ENCODE peak calls at places on chromosomes 12 and 14, in six cellular contexts. One of them, this sample, is unnamed. For H3K4me1, the result is how much of the 10 kb centered on the place peaks cover.

GRCh38 chr14:54683882-54684794 is 117.2 kb downstream of the SAMD4A start:
- DNase-seq in psoas muscle: peak
- DNase-seq in thyroid gland: no peak
- DNase-seq in pancreas: peak
- DNase-seq in A673: peak
- DNase-seq in lower lobe of right lung: no peak
- DNase-seq in this sample: peak

GRCh38 chr12:13947237-13947945 is 34.0 kb downstream of the GRIN2B start:
- DNase-seq in psoas muscle: no peak
- DNase-seq in thyroid gland: no peak
- DNase-seq in pancreas: no peak
- DNase-seq in A673: no peak
- DNase-seq in lower lobe of right lung: no peak
- DNase-seq in this sample: no peak

GRCh38 chr12:15601210-15601800 is 187.9 kb downstream of the EPS8 start:
- DNase-seq in psoas muscle: no peak
- DNase-seq in thyroid gland: no peak
- DNase-seq in pancreas: no peak
- DNase-seq in A673: no peak
- DNase-seq in lower lobe of right lung: no peak
- DNase-seq in this sample: no peak

GRCh38 chr14:37116933-37117844 is 55.2 kb downstream of the SLC25A21 start:
- DNase-seq in psoas muscle: no peak
- DNase-seq in thyroid gland: no peak
- DNase-seq in pancreas: no peak
- DNase-seq in A673: peak
- DNase-seq in lower lobe of right lung: no peak
- DNase-seq in this sample: no peak

GRCh38 chr12:116384629-116385485 is 107.4 kb upstream of the MED13L start:
- DNase-seq in psoas muscle: no peak
- DNase-seq in thyroid gland: no peak
- DNase-seq in pancreas: no peak
- DNase-seq in A673: no peak
- DNase-seq in lower lobe of right lung: no peak
- DNase-seq in this sample: no peak

GRCh38 chr12:3035815-3036702 is 41.1 kb upstream of the TSPAN9 start:
- DNase-seq in psoas muscle: no peak
- DNase-seq in thyroid gland: no peak
- DNase-seq in pancreas: no peak
- DNase-seq in A673: peak
- DNase-seq in lower lobe of right lung: no peak
- DNase-seq in this sample: no peak

GRCh38 chr12:9829990-9830389 is 2.7 kb downstream of the KLRF1 start:
- DNase-seq in psoas muscle: no peak
- DNase-seq in thyroid gland: no peak
- DNase-seq in pancreas: no peak
- DNase-seq in A673: no peak
- DNase-seq in lower lobe of right lung: no peak
- DNase-seq in this sample: no peak

GRCh38 chr14:34013714-34014055 is 62.8 kb upstream of the EGLN3 start:
- DNase-seq in psoas muscle: no peak
- DNase-seq in thyroid gland: no peak
- DNase-seq in pancreas: no peak
- DNase-seq in A673: no peak
- DNase-seq in lower lobe of right lung: no peak
- DNase-seq in this sample: no peak

GRCh38 chr14:50348933-50349332 is 36.8 kb downstream of the DMAC2L start:
- DNase-seq in psoas muscle: no peak
- DNase-seq in thyroid gland: no peak
- DNase-seq in pancreas: no peak
- DNase-seq in A673: no peak
- DNase-seq in lower lobe of right lung: no peak
- DNase-seq in this sample: no peak

GRCh38 chr12:50642035-50642451 is 121.9 kb upstream of the ATF1 start:
- DNase-seq in psoas muscle: no peak
- DNase-seq in thyroid gland: no peak
- DNase-seq in pancreas: no peak
- DNase-seq in A673: no peak
- DNase-seq in lower lobe of right lung: no peak
- DNase-seq in this sample: no peak

GRCh38 chr14:74348735-74349463 is 628 bp downstream of the VRTN start:
- DNase-seq in psoas muscle: no peak
- DNase-seq in thyroid gland: no peak
- DNase-seq in pancreas: peak
- DNase-seq in A673: no peak
- DNase-seq in lower lobe of right lung: no peak
- DNase-seq in this sample: no peak

GRCh38 chr14:20970983-20971704 is 15.9 kb downstream of the RNASE2 start:
- DNase-seq in psoas muscle: peak
- DNase-seq in thyroid gland: peak
- DNase-seq in pancreas: peak
- DNase-seq in A673: peak
- DNase-seq in lower lobe of right lung: peak
- DNase-seq in this sample: peak

GRCh38 chr14:50320279-50320678 is 8.2 kb downstream of the DMAC2L start:
- DNase-seq in psoas muscle: no peak
- DNase-seq in thyroid gland: no peak
- DNase-seq in pancreas: no peak
- DNase-seq in A673: no peak
- DNase-seq in lower lobe of right lung: no peak
- DNase-seq in this sample: no peak

GRCh38 chr14:104554608-104555401 is 24.8 kb upstream of the C14orf180 start:
- DNase-seq in psoas muscle: peak
- DNase-seq in thyroid gland: peak
- DNase-seq in pancreas: no peak
- DNase-seq in A673: no peak
- DNase-seq in lower lobe of right lung: peak
- DNase-seq in this sample: no peak

GRCh38 chr12:90842477-90842876 is 112.5 kb downstream of the CCER1 start:
- DNase-seq in psoas muscle: no peak
- DNase-seq in thyroid gland: no peak
- DNase-seq in pancreas: no peak
- DNase-seq in A673: no peak
- DNase-seq in lower lobe of right lung: no peak
- DNase-seq in this sample: no peak

GRCh38 chr12:79897617-79898016 is 37.3 kb downstream of the PPP1R12A start:
- DNase-seq in psoas muscle: no peak
- DNase-seq in thyroid gland: no peak
- DNase-seq in pancreas: no peak
- DNase-seq in A673: peak
- DNase-seq in lower lobe of right lung: no peak
- DNase-seq in this sample: no peak

GRCh38 chr12:12839886-12840285 is 26.7 kb downstream of the DDX47 start:
- DNase-seq in psoas muscle: peak
- DNase-seq in thyroid gland: no peak
- DNase-seq in pancreas: no peak
- DNase-seq in A673: peak
- DNase-seq in lower lobe of right lung: no peak
- DNase-seq in this sample: peak

GRCh38 chr12:75135021-75135420 is 74.6 kb downstream of the KCNC2 start:
- DNase-seq in psoas muscle: no peak
- DNase-seq in thyroid gland: no peak
- DNase-seq in pancreas: no peak
- DNase-seq in A673: no peak
- DNase-seq in lower lobe of right lung: no peak
- DNase-seq in this sample: no peak

GRCh38 chr12:93913845-93914244 is 234.5 kb upstream of the PLXNC1 start:
- DNase-seq in psoas muscle: no peak
- DNase-seq in thyroid gland: no peak
- DNase-seq in pancreas: no peak
- DNase-seq in A673: peak
- DNase-seq in lower lobe of right lung: no peak
- DNase-seq in this sample: no peak

GRCh38 chr12:66541446-66541845 is 137.4 kb downstream of the GRIP1 start:
- DNase-seq in psoas muscle: no peak
- DNase-seq in thyroid gland: no peak
- DNase-seq in pancreas: no peak
- DNase-seq in A673: no peak
- DNase-seq in lower lobe of right lung: no peak
- DNase-seq in this sample: no peak

GRCh38 chr14:105144666-105145380 is 23.8 kb downstream of the JAG2 start:
- DNase-seq in psoas muscle: peak
- DNase-seq in thyroid gland: no peak
- DNase-seq in pancreas: no peak
- DNase-seq in A673: no peak
- DNase-seq in lower lobe of right lung: no peak
- DNase-seq in this sample: peak

GRCh38 chr12:124481257-124481750 is 86.1 kb downstream of the NCOR2 start:
- DNase-seq in psoas muscle: no peak
- DNase-seq in thyroid gland: no peak
- DNase-seq in pancreas: no peak
- DNase-seq in A673: no peak
- DNase-seq in lower lobe of right lung: no peak
- DNase-seq in this sample: no peak

GRCh38 chr14:92794547-92794941 is 439 bp downstream of the GOLGA5 start:
- DNase-seq in psoas muscle: peak
- DNase-seq in thyroid gland: no peak
- DNase-seq in pancreas: no peak
- DNase-seq in A673: peak
- DNase-seq in lower lobe of right lung: no peak
- DNase-seq in this sample: no peak

GRCh38 chr12:7588703-7589329 is 76.9 kb downstream of the APOBEC1 start:
- DNase-seq in psoas muscle: no peak
- DNase-seq in thyroid gland: peak
- DNase-seq in pancreas: no peak
- DNase-seq in A673: peak
- DNase-seq in lower lobe of right lung: no peak
- DNase-seq in this sample: no peak

GRCh38 chr14:51432302-51432948 is 192.4 kb downstream of the TMX1 start:
- DNase-seq in psoas muscle: no peak
- DNase-seq in thyroid gland: no peak
- DNase-seq in pancreas: no peak
- DNase-seq in A673: no peak
- DNase-seq in lower lobe of right lung: no peak
- DNase-seq in this sample: no peak

GRCh38 chr14:102774391-102775153 is 2.7 kb upstream of the TRAF3 start:
- DNase-seq in psoas muscle: no peak
- DNase-seq in thyroid gland: peak
- DNase-seq in pancreas: no peak
- DNase-seq in A673: peak
- DNase-seq in lower lobe of right lung: no peak
- DNase-seq in this sample: no peak

GRCh38 chr14:94542111-94542810 is 19.0 kb upstream of the SERPINA4 start:
- DNase-seq in psoas muscle: no peak
- DNase-seq in thyroid gland: no peak
- DNase-seq in pancreas: no peak
- DNase-seq in A673: no peak
- DNase-seq in lower lobe of right lung: no peak
- DNase-seq in this sample: no peak

GRCh38 chr12:193282-193681 is 20.7 kb downstream of the SLC6A12 start:
- DNase-seq in psoas muscle: peak
- DNase-seq in thyroid gland: peak
- DNase-seq in pancreas: peak
- DNase-seq in A673: no peak
- DNase-seq in lower lobe of right lung: peak
- DNase-seq in this sample: no peak

GRCh38 chr14:76256545-76256944 is 104.8 kb downstream of the GPATCH2L start:
- DNase-seq in psoas muscle: no peak
- DNase-seq in thyroid gland: no peak
- DNase-seq in pancreas: no peak
- DNase-seq in A673: no peak
- DNase-seq in lower lobe of right lung: no peak
- DNase-seq in this sample: no peak

GRCh38 chr12:122866950-122867607 is 28.8 kb downstream of the VPS37B start:
- DNase-seq in psoas muscle: peak
- DNase-seq in thyroid gland: peak
- DNase-seq in pancreas: peak
- DNase-seq in A673: no peak
- DNase-seq in lower lobe of right lung: no peak
- DNase-seq in this sample: no peak

GRCh38 chr14:104888489-104889373 is 23.7 kb downstream of the CEP170B start:
- DNase-seq in psoas muscle: peak
- DNase-seq in thyroid gland: no peak
- DNase-seq in pancreas: peak
- DNase-seq in A673: no peak
- DNase-seq in lower lobe of right lung: no peak
- DNase-seq in this sample: peak

GRCh38 chr14:74549588-74549987 is 56.0 kb downstream of the ISCA2 start:
- DNase-seq in psoas muscle: peak
- DNase-seq in thyroid gland: peak
- DNase-seq in pancreas: no peak
- DNase-seq in A673: no peak
- DNase-seq in lower lobe of right lung: no peak
- DNase-seq in this sample: no peak

GRCh38 chr12:97556201-97556824 is 93.7 kb downstream of the RMST start:
- DNase-seq in psoas muscle: no peak
- DNase-seq in thyroid gland: peak
- DNase-seq in pancreas: no peak
- DNase-seq in A673: no peak
- DNase-seq in lower lobe of right lung: peak
- DNase-seq in this sample: no peak

GRCh38 chr14:61575751-61576150 is 119.6 kb upstream of the HIF1A start:
- DNase-seq in psoas muscle: no peak
- DNase-seq in thyroid gland: no peak
- DNase-seq in pancreas: no peak
- DNase-seq in A673: no peak
- DNase-seq in lower lobe of right lung: no peak
- DNase-seq in this sample: no peak
- H3K4me1 ChIP-seq in psoas muscle: under half
- H3K4me1 ChIP-seq in thyroid gland: under half
- H3K4me1 ChIP-seq in pancreas: under half
- H3K4me1 ChIP-seq in A673: under half
- H3K4me1 ChIP-seq in lower lobe of right lung: under half
- H3K4me1 ChIP-seq in this sample: under half

GRCh38 chr14:24172261-24172860 is 481 bp downstream of the REC8 start:
- DNase-seq in psoas muscle: peak
- DNase-seq in thyroid gland: no peak
- DNase-seq in pancreas: no peak
- DNase-seq in A673: no peak
- DNase-seq in lower lobe of right lung: no peak
- DNase-seq in this sample: no peak
- H3K4me3 ChIP-seq in psoas muscle: peak
- H3K4me3 ChIP-seq in thyroid gland: peak
- H3K4me3 ChIP-seq in pancreas: no peak
- H3K4me3 ChIP-seq in A673: no peak
- H3K4me3 ChIP-seq in lower lobe of right lung: peak
- H3K4me3 ChIP-seq in this sample: peak

DNA sequence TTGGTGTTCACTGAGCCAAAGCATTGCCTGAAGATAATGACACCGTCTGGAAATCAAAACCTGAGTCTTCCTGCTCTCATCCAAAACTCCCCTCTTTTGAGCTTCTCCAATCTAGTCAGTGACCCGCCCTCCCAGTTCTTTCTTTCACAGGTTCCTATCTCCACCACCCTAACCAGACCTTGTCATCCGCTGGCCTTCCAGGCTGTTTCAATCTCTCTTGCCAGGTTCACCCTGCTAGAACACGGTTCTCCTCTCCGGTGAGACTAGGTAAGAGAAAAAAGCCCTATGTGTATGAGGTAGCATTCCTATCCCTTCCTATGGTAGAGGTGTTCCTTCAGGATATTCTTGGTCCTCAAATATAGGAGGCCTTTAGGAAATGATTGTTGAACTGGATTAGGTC is 21.4 kb downstream of the SUSD6 start:
- DNase-seq in psoas muscle: no peak
- DNase-seq in thyroid gland: no peak
- DNase-seq in pancreas: no peak
- DNase-seq in A673: no peak
- DNase-seq in lower lobe of right lung: no peak
- DNase-seq in this sample: no peak
- H3K4me1 ChIP-seq in psoas muscle: half or more
- H3K4me1 ChIP-seq in thyroid gland: half or more
- H3K4me1 ChIP-seq in pancreas: under half
- H3K4me1 ChIP-seq in A673: under half
- H3K4me1 ChIP-seq in lower lobe of right lung: half or more
- H3K4me1 ChIP-seq in this sample: half or more

GRCh38 chr12:47207829-47208248 is 128.1 kb upstream of the AMIGO2 start:
- DNase-seq in psoas muscle: no peak
- DNase-seq in thyroid gland: no peak
- DNase-seq in pancreas: no peak
- DNase-seq in A673: no peak
- DNase-seq in lower lobe of right lung: no peak
- DNase-seq in this sample: no peak
- H3K4me3 ChIP-seq in psoas muscle: no peak
- H3K4me3 ChIP-seq in thyroid gland: no peak
- H3K4me3 ChIP-seq in pancreas: no peak
- H3K4me3 ChIP-seq in A673: no peak
- H3K4me3 ChIP-seq in lower lobe of right lung: no peak
- H3K4me3 ChIP-seq in this sample: no peak

This sample was measured in tibial artery.